ENCODE peak calls at places on chromosome 13, in six cellular contexts. One of them, this sample, is unnamed.

GRCh38 chr13:97367016-97367415 is 67.0 kb upstream of the RAP2A start:
- DNase-seq in nephron progenitor cell: no peak
- DNase-seq in neural crest cell: no peak
- DNase-seq in cardiac muscle cell: peak; percentile 55
- DNase-seq in cardiac fibroblast: peak; percentile 29
- DNase-seq in brain microvascular endothelial cell: peak; percentile 68
- DNase-seq in this sample: no peak

GRCh38 chr13:45859682-45860081 is 8.1 kb upstream of the SIAH3 start:
- DNase-seq in cardiac muscle cell: no peak
- DNase-seq in neural crest cell: no peak
- DNase-seq in nephron progenitor cell: peak; percentile 29
- DNase-seq in cardiac fibroblast: no peak
- DNase-seq in brain microvascular endothelial cell: no peak
- DNase-seq in this sample: no peak

GRCh38 chr13:39603424-39603947 is 493 bp upstream of the LHFPL6 start:
- DNase-seq in brain microvascular endothelial cell: no peak
- DNase-seq in cardiac muscle cell: peak; percentile 40
- DNase-seq in nephron progenitor cell: peak; percentile 26
- DNase-seq in cardiac fibroblast: peak; percentile 60
- DNase-seq in neural crest cell: peak; percentile 16
- DNase-seq in this sample: peak; percentile 35

GRCh38 chr13:40550130-40550529 is 116.3 kb downstream of the FOXO1 start:
- DNase-seq in cardiac muscle cell: peak; percentile 40
- DNase-seq in cardiac fibroblast: peak; percentile 75
- DNase-seq in neural crest cell: no peak
- DNase-seq in brain microvascular endothelial cell: peak; percentile 32
- DNase-seq in nephron progenitor cell: no peak
- DNase-seq in this sample: no peak

GRCh38 chr13:40430234-40430633 is 236.2 kb downstream of the FOXO1 start:
- DNase-seq in brain microvascular endothelial cell: no peak
- DNase-seq in cardiac muscle cell: no peak
- DNase-seq in neural crest cell: no peak
- DNase-seq in nephron progenitor cell: no peak
- DNase-seq in cardiac fibroblast: no peak
- DNase-seq in this sample: peak; percentile 13

GRCh38 chr13:39787086-39787487 is 131.6 kb downstream of the COG6 start:
- DNase-seq in neural crest cell: no peak
- DNase-seq in cardiac fibroblast: no peak
- DNase-seq in cardiac muscle cell: peak; percentile 63
- DNase-seq in nephron progenitor cell: no peak
- DNase-seq in brain microvascular endothelial cell: no peak
- DNase-seq in this sample: no peak

GRCh38 chr13:113815151-113816058 is 48.5 kb downstream of the GAS6 start:
- DNase-seq in brain microvascular endothelial cell: no peak
- DNase-seq in cardiac muscle cell: no peak
- DNase-seq in nephron progenitor cell: no peak
- DNase-seq in neural crest cell: no peak
- DNase-seq in cardiac fibroblast: no peak
- DNase-seq in this sample: no peak

GRCh38 chr13:21034602-21035190 is 26.7 kb downstream of the LATS2 start:
- DNase-seq in nephron progenitor cell: peak; percentile 32
- DNase-seq in brain microvascular endothelial cell: peak; percentile 41
- DNase-seq in cardiac muscle cell: peak; percentile 66
- DNase-seq in cardiac fibroblast: peak; percentile 53
- DNase-seq in neural crest cell: no peak
- DNase-seq in this sample: no peak

GRCh38 chr13:98890920-98891319 is 86.9 kb downstream of the DOCK9 start:
- DNase-seq in cardiac muscle cell: no peak
- DNase-seq in cardiac fibroblast: no peak
- DNase-seq in nephron progenitor cell: peak; percentile 20
- DNase-seq in neural crest cell: no peak
- DNase-seq in brain microvascular endothelial cell: no peak
- DNase-seq in this sample: no peak

GRCh38 chr13:101892296-101892695 is 439.8 kb downstream of the ITGBL1 start:
- DNase-seq in neural crest cell: no peak
- DNase-seq in cardiac fibroblast: no peak
- DNase-seq in brain microvascular endothelial cell: no peak
- DNase-seq in nephron progenitor cell: no peak
- DNase-seq in cardiac muscle cell: no peak
- DNase-seq in this sample: no peak

GRCh38 chr13:75220238-75220542 is 261.8 kb downstream of the TBC1D4 start:
- DNase-seq in nephron progenitor cell: peak; percentile 4
- DNase-seq in neural crest cell: no peak
- DNase-seq in brain microvascular endothelial cell: no peak
- DNase-seq in cardiac fibroblast: no peak
- DNase-seq in cardiac muscle cell: no peak
- DNase-seq in this sample: no peak

GRCh38 chr13:111623170-111623569 is 302.7 kb downstream of the TEX29 start:
- DNase-seq in brain microvascular endothelial cell: no peak
- DNase-seq in nephron progenitor cell: no peak
- DNase-seq in neural crest cell: no peak
- DNase-seq in cardiac fibroblast: no peak
- DNase-seq in cardiac muscle cell: no peak
- DNase-seq in this sample: no peak

GRCh38 chr13:106612688-106613087 is 44.8 kb upstream of the ARGLU1 start:
- DNase-seq in cardiac muscle cell: peak; percentile 88
- DNase-seq in neural crest cell: no peak
- DNase-seq in nephron progenitor cell: no peak
- DNase-seq in cardiac fibroblast: peak; percentile 23
- DNase-seq in brain microvascular endothelial cell: peak; percentile 43
- DNase-seq in this sample: peak; percentile 75

DNA sequence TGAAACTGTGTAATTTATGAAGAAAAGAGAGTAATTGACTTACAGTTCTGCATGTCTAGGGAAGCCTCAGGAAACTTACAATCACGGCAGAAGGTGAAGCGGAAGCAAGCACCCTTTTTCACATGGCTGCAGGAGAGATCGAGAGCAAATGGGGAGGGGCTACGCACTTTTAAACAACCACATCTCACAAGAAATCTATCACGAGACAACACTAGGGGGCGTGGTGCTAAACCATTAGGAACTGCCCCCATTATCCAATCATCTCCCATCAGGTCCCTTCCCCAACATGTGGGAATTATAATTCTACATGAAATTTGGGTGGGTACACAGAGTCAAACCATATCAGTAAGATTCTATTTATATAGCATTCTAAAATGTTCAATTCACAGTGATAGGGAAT is 114.8 kb upstream of the TRPC4 start:
- DNase-seq in cardiac muscle cell: no peak
- DNase-seq in cardiac fibroblast: no peak
- DNase-seq in neural crest cell: no peak
- DNase-seq in nephron progenitor cell: no peak
- DNase-seq in brain microvascular endothelial cell: no peak
- DNase-seq in this sample: no peak
- TF ChIP-seq CTCF in cardiac muscle cell: no peak
- TF ChIP-seq CTCF in cardiac fibroblast: no peak
- TF ChIP-seq CTCF in neural crest cell: peak; percentile 38
- TF ChIP-seq CTCF in nephron progenitor cell: peak; percentile 19
- TF ChIP-seq CTCF in brain microvascular endothelial cell: no peak
- TF ChIP-seq CTCF in this sample: no peak

GRCh38 chr13:95156208-95156607 is 145.0 kb downstream of the ABCC4 start:
- DNase-seq in brain microvascular endothelial cell: peak; percentile 36
- DNase-seq in cardiac muscle cell: peak; percentile 63
- DNase-seq in cardiac fibroblast: peak; percentile 68
- DNase-seq in nephron progenitor cell: no peak
- DNase-seq in neural crest cell: no peak
- DNase-seq in this sample: no peak
- TF ChIP-seq CTCF in brain microvascular endothelial cell: peak; percentile 54
- TF ChIP-seq CTCF in cardiac muscle cell: peak; percentile 50
- TF ChIP-seq CTCF in cardiac fibroblast: peak; percentile 32
- TF ChIP-seq CTCF in nephron progenitor cell: no peak
- TF ChIP-seq CTCF in neural crest cell: peak; percentile 65
- TF ChIP-seq CTCF in this sample: peak; percentile 60

DNA sequence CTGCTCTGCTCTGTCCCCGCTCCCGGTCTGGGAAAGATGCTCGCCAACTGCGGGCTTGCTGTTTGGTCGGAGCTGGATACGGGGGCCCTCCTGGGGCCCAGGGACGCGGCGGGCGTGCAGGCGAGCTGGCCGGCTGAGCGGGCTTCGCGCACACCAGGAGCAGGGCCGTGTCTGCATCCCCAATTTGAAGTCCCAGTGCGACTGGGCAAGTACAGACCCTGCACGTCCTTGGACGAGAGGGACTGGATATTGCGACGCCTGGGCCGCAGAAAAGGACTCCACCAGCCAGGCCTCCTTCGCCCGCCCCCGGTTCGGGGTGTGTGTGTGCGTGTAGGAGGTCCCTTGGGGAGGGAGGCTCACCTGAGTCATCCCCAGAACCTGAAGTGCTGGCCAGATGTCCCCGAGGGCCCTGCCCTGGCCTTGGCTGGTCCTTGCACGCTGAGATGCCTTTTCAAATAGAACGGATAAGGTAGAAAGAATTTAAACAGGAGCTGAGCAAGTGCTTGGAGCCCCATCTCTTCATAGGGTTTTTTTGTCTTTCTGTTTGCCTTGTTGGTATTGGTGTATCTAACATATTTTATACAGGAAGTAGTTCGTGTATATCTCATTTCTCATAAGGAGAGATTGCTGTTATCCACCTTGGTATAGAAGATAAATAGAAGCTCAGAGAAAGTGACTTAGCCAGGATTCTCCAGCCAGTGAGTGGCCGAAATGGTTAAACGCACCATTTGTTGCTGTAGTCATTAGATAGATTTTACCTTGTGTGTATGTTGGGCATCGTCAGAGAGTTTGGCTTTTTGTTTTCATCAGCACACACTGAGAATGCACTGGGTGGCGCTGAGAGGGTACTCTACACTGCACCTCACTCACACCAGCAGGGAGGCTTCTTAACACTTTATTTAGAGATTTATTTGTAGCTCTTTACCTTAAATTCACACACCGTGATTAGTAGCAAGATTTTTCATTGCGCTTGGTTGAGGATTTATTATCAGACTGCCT is 1.1 kb downstream of the NAXD start:
- DNase-seq in brain microvascular endothelial cell: peak; percentile 45
- DNase-seq in neural crest cell: no peak
- DNase-seq in cardiac fibroblast: peak; percentile 85
- DNase-seq in nephron progenitor cell: no peak
- DNase-seq in cardiac muscle cell: peak; percentile 38
- DNase-seq in this sample: peak; percentile 80
- TF ChIP-seq CTCF in brain microvascular endothelial cell: peak; percentile 48
- TF ChIP-seq CTCF in neural crest cell: no peak
- TF ChIP-seq CTCF in cardiac fibroblast: no peak
- TF ChIP-seq CTCF in nephron progenitor cell: no peak
- TF ChIP-seq CTCF in cardiac muscle cell: peak; percentile 17
- TF ChIP-seq CTCF in this sample: peak; percentile 18

DNA sequence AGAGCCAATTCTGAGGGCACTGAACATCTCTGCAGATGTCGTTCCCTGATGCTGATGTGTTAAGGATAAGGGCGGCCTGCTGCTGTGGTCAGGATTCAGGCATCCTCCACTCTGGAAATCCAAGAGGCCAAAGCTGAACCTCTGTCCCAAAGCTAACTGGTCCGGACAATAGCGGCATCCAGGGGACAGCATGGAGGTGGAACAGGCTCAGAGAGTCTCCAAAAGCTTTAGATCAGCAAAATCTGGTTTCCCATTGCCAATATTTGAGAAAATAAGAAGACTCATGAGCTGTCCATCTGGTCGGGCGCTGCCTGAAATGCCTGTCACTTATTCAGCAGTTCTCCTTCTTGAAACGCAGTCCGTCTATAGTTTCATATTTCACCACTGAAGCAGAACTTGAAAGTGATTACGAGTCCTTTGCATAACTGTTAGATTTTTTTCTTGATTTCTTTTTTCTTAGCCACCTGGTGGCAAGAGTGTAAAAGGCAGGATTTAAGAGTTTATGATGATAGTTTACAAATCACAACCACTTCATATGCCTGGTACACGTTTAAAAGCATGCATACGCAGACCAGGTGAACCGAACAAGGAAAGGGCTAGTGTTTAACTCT is 45.9 kb downstream of the GGACT start:
- DNase-seq in cardiac fibroblast: peak; percentile 57
- DNase-seq in brain microvascular endothelial cell: peak; percentile 5
- DNase-seq in cardiac muscle cell: peak; percentile 50
- DNase-seq in neural crest cell: no peak
- DNase-seq in nephron progenitor cell: no peak
- DNase-seq in this sample: no peak
- TF ChIP-seq CTCF in cardiac fibroblast: peak; percentile 55
- TF ChIP-seq CTCF in brain microvascular endothelial cell: peak; percentile 52
- TF ChIP-seq CTCF in cardiac muscle cell: peak; percentile 50
- TF ChIP-seq CTCF in neural crest cell: peak; percentile 67
- TF ChIP-seq CTCF in nephron progenitor cell: peak; percentile 46
- TF ChIP-seq CTCF in this sample: peak; percentile 46

DNA sequence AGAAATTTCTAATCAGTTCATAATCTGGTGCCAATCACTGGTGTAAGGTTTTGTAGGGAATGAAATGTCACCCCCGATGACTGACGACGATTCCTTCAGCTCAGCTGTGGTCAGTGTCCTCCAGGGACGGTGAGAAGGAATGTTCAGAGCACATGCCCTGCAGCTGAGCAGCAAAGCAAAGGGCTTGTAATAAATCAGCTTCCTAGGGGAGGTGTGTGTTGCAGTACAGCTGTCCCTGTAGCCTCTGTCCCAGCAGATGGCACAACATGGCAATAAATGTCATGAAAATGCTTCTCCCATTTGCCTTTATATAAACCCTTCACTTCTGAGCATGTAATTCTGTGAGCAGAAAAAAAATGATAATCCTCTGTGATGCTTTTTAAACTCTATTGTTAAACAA is 102.4 kb downstream of the FAM216B start:
- DNase-seq in cardiac fibroblast: peak; percentile 82
- DNase-seq in brain microvascular endothelial cell: peak; percentile 63
- DNase-seq in neural crest cell: no peak
- DNase-seq in nephron progenitor cell: peak; percentile 59
- DNase-seq in cardiac muscle cell: peak; percentile 76
- DNase-seq in this sample: peak; percentile 44
- TF ChIP-seq CTCF in cardiac fibroblast: peak; percentile 12
- TF ChIP-seq CTCF in brain microvascular endothelial cell: peak; percentile 44
- TF ChIP-seq CTCF in neural crest cell: no peak
- TF ChIP-seq CTCF in nephron progenitor cell: peak; percentile 17
- TF ChIP-seq CTCF in cardiac muscle cell: no peak
- TF ChIP-seq CTCF in this sample: peak; percentile 46

DNA sequence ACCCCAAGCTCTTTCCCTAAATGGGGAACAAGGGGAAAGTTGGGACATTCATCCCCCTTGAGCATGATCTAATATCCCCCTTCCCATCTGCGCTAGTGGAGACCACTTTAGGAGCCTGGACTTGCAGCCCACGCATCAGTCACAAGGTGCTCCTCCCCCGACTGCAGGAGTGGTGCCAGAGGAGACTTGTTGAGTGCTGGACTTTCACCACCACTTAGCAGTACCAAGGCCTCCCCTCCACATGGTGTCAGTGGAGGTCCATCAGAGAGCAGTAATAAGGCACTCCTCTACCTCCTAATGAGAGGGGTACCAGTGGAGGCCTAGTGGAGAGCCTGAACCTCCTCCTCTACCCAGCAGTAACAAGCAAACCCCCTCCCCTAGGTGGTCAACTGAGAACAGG is 22.5 kb downstream of the CAB39L start:
- DNase-seq in brain microvascular endothelial cell: no peak
- DNase-seq in neural crest cell: no peak
- DNase-seq in cardiac fibroblast: no peak
- DNase-seq in nephron progenitor cell: no peak
- DNase-seq in cardiac muscle cell: peak; percentile 27
- DNase-seq in this sample: peak; percentile 19
- TF ChIP-seq CTCF in brain microvascular endothelial cell: peak; percentile 17
- TF ChIP-seq CTCF in neural crest cell: peak; percentile 25
- TF ChIP-seq CTCF in cardiac fibroblast: no peak
- TF ChIP-seq CTCF in nephron progenitor cell: no peak
- TF ChIP-seq CTCF in cardiac muscle cell: peak; percentile 18
- TF ChIP-seq CTCF in this sample: peak; percentile 8